ENCODE peak calls at places on chromosomes 3 and 15, in five cellular contexts. F, I, V, K and Z are unnamed samples.

GRCh38 chr3:172333692-172334457 is 114.4 kb downstream of the GHSR start:
- DNase-seq in K (no peak), F (no peak), V (no peak), I (no peak), Z (no peak)

GRCh38 chr3:194935061-194935460 is 249.4 kb downstream of the FAM43A start:
- DNase-seq in V (no peak), I (no peak), K (no peak), F (no peak), Z (no peak)

GRCh38 chr3:158842946-158843345 is 41.1 kb downstream of the MFSD1 start:
- DNase-seq in V (no peak), F (no peak), K (no peak), I (no peak), Z (no peak)

GRCh38 chr3:10189557-10190374 is 25.0 kb downstream of the IRAK2 start:
- DNase-seq in I (no peak), V (peak; percentile 28), K (peak; percentile 78), F (peak; percentile 92), Z (no peak)

GRCh38 chr3:33277193-33277882 is at the start of gene FBXL2:
- DNase-seq in F (peak; percentile 88), I (peak; percentile 2), V (peak; percentile 49), K (peak; percentile 24), Z (peak; percentile 38)

GRCh38 chr15:23912191-23912590 is 225.1 kb upstream of the NDN start:
- DNase-seq in V (no peak), F (no peak), I (no peak), K (no peak), Z (no peak)

GRCh38 chr3:114939920-114940319 is 207.2 kb downstream of the ZBTB20 start:
- DNase-seq in V (no peak), K (no peak), F (no peak), I (no peak), Z (no peak)

GRCh38 chr3:168085491-168086119 is 10.1 kb downstream of the GOLIM4 start:
- DNase-seq in K (no peak), F (no peak), V (no peak), I (no peak), Z (no peak)

GRCh38 chr3:4866841-4867240 is 112.4 kb upstream of the BHLHE40 start:
- DNase-seq in K (peak; percentile 19), F (peak; percentile 89), V (peak; percentile 30), I (no peak), Z (no peak)

GRCh38 chr3:14524311-14524711 is 15.8 kb downstream of the GRIP2 start:
- DNase-seq in I (no peak), K (no peak), F (no peak), V (no peak), Z (no peak)

GRCh38 chr3:130760922-130761321 is 14.3 kb upstream of the PIK3R4 start:
- DNase-seq in I (no peak), F (no peak), K (no peak), V (no peak), Z (no peak)

GRCh38 chr3:69081583-69082262 is 1.6 kb upstream of the UBA3 start:
- DNase-seq in I (no peak), F (peak; percentile 63), K (no peak), V (no peak), Z (peak; percentile 55)

GRCh38 chr3:134445631-134446030 is 40.2 kb downstream of the ANAPC13 start:
- DNase-seq in F (peak; percentile 83), K (no peak), I (no peak), V (no peak), Z (no peak)

GRCh38 chr3:99319450-99319849 is 318.9 kb upstream of the COL8A1 start:
- DNase-seq in K (no peak), F (no peak), I (no peak), V (no peak), Z (peak; percentile 52)

GRCh38 chr3:156725706-156726105 is 51.3 kb downstream of the TIPARP start:
- DNase-seq in V (no peak), K (peak; percentile 45), I (no peak), F (no peak), Z (no peak)

GRCh38 chr3:5078151-5078550 is 43.9 kb upstream of the ARL8B start:
- DNase-seq in F (peak; percentile 10), I (peak; percentile 20), K (no peak), V (peak; percentile 66), Z (no peak)

GRCh38 chr3:112136959-112137693 is 4.1 kb upstream of the GCSAM start:
- DNase-seq in V (peak; percentile 34), F (peak; percentile 64), K (peak; percentile 37), I (no peak), Z (peak; percentile 11)

GRCh38 chr15:63943829-63944680 is 102.2 kb downstream of the DAPK2 start:
- DNase-seq in K (no peak), V (no peak), F (no peak), I (no peak), Z (no peak)

GRCh38 chr3:64216706-64217105 is 8.6 kb downstream of the PRICKLE2 start:
- DNase-seq in K (no peak), I (no peak), F (no peak), V (peak; percentile 57), Z (no peak)

GRCh38 chr15:62895905-62896316 is 146.6 kb upstream of the TPM1 start:
- DNase-seq in F (peak; percentile 75), V (peak; percentile 95), K (no peak), I (peak; percentile 72), Z (peak; percentile 79)

GRCh38 chr15:92845109-92845508 is 55.0 kb upstream of the CHD2 start:
- DNase-seq in K (no peak), V (peak; percentile 58), F (peak; percentile 78), I (no peak), Z (no peak)

GRCh38 chr3:181313379-181313778 is 323.8 kb upstream of the DNAJC19 start:
- DNase-seq in V (no peak), F (no peak), I (no peak), K (no peak), Z (no peak)

GRCh38 chr3:134406331-134407246 is 32.3 kb upstream of the AMOTL2 start:
- DNase-seq in F (peak; percentile 41), K (peak; percentile 56), V (no peak), I (no peak), Z (no peak)

GRCh38 chr3:122609798-122610559 is 32.5 kb downstream of the PARP15 start:
- DNase-seq in K (no peak), I (peak; percentile 54), V (peak; percentile 89), F (peak; percentile 47), Z (peak; percentile 48)

GRCh38 chr3:124879395-124879723 is 7.8 kb downstream of the ITGB5 start:
- DNase-seq in K (no peak), F (no peak), I (no peak), V (no peak), Z (no peak)

GRCh38 chr3:12946661-12947316 is 105.4 kb upstream of the RPL32 start:
- DNase-seq in F (no peak), I (no peak), V (no peak), K (no peak), Z (no peak)

GRCh38 chr15:41574158-41574557 is 15.1 kb downstream of the TYRO3 start:
- DNase-seq in K (no peak), V (no peak), F (no peak), I (no peak), Z (no peak)

GRCh38 chr15:68080783-68081182 is 26.7 kb downstream of the PIAS1 start:
- DNase-seq in K (no peak), V (no peak), F (no peak), I (no peak), Z (no peak)

GRCh38 chr3:184249412-184250166 is at the start of gene EEF1AKMT4:
- DNase-seq in F (peak; percentile 99), V (peak; percentile 98), K (peak; percentile 98), I (peak; percentile 97), Z (peak; percentile 92)

GRCh38 chr3:131174752-131175151 is 148.1 kb downstream of the NEK11 start:
- DNase-seq in I (no peak), V (no peak), F (no peak), K (no peak), Z (no peak)

GRCh38 chr3:168091961-168092360 is 3.8 kb downstream of the GOLIM4 start:
- DNase-seq in K (no peak), F (no peak), V (no peak), I (no peak), Z (no peak)

GRCh38 chr3:132926098-132926497 is 112.1 kb upstream of the TMEM108 start:
- DNase-seq in K (no peak), F (no peak), V (no peak), I (no peak), Z (no peak)

GRCh38 chr15:22961661-22962221 is 18.4 kb downstream of the CYFIP1 start:
- DNase-seq in F (peak; percentile 66), K (no peak), V (peak; percentile 41), I (no peak), Z (no peak)

GRCh38 chr3:115927210-115927609 is 303.9 kb downstream of the GAP43 start:
- DNase-seq in K (no peak), F (no peak), I (no peak), V (no peak), Z (no peak)

GRCh38 chr3:100653731-100654309 is 44.4 kb downstream of the ADGRG7 start:
- DNase-seq in V (no peak), K (no peak), I (no peak), F (no peak), Z (no peak)